ENCODE peak calls at places on chromosomes 16 and 17, in six cellular contexts. X, E, W, B, O and P are unnamed samples.
A peak's percentile ranks its signal among the peaks of the same experiment; 100 is the strongest.

GRCh38 chr17:51645056-51645455 is 384.7 kb downstream of the UTP18 start:
- DNase-seq in W (no peak), O (no peak), B (no peak), X (no peak), E (no peak), P (no peak)

GRCh38 chr16:87332150-87332549 is 15.0 kb upstream of the C16orf95 start:
- DNase-seq in E (no peak), O (no peak), W (no peak), B (no peak), X (peak; percentile 48), P (no peak)

GRCh38 chr16:81645303-81645702 is 133.8 kb upstream of the PLCG2 start:
- DNase-seq in O (no peak), B (peak; percentile 79), W (no peak), E (no peak), X (peak; percentile 90), P (no peak)

GRCh38 chr17:965311-965989 is 14.1 kb downstream of the NXN start:
- DNase-seq in B (no peak), X (no peak), E (no peak), O (no peak), W (no peak), P (no peak)

GRCh38 chr17:7475764-7476422 is 3.5 kb downstream of the ZBTB4 start:
- DNase-seq in O (no peak), X (peak; percentile 49), W (no peak), B (no peak), E (no peak), P (no peak)

GRCh38 chr17:13140750-13141149 is 122.9 kb upstream of the ELAC2 start:
- DNase-seq in W (no peak), E (no peak), B (no peak), X (no peak), O (no peak), P (no peak)

GRCh38 chr16:49348408-49349176 is 25.0 kb upstream of the C16orf78 start:
- DNase-seq in O (no peak), B (no peak), X (no peak), W (no peak), E (no peak), P (no peak)

GRCh38 chr16:79758615-79759346 is 158.2 kb upstream of the MAF start:
- DNase-seq in E (no peak), W (no peak), O (no peak), X (no peak), B (no peak), P (no peak)

GRCh38 chr16:50403491-50403890 is 34.7 kb upstream of the BRD7 start:
- DNase-seq in E (no peak), W (no peak), B (no peak), X (no peak), O (no peak), P (no peak)

GRCh38 chr16:21950782-21951521 is 2.2 kb upstream of the UQCRC2 start:
- DNase-seq in B (peak; percentile 1), W (peak; percentile 12), O (no peak), E (peak; percentile 30), X (peak; percentile 44), P (no peak)

GRCh38 chr16:27977966-27978365 is 85.5 kb downstream of the GSG1L start:
- DNase-seq in O (no peak), E (no peak), W (no peak), X (no peak), B (no peak), P (no peak)

GRCh38 chr17:41322264-41322902 is 6.9 kb upstream of the KRTAP17-1 start:
- DNase-seq in O (no peak), X (peak; percentile 79), E (peak; percentile 51), B (no peak), W (peak; percentile 57), P (no peak)

GRCh38 chr17:42784361-42784760 is 4.0 kb downstream of the WNK4 start:
- DNase-seq in O (no peak), E (no peak), W (no peak), B (no peak), X (no peak), P (no peak)

GRCh38 chr16:89023621-89024511 is 46.9 kb upstream of the CBFA2T3 start:
- DNase-seq in E (no peak), B (no peak), W (no peak), O (no peak), X (no peak), P (no peak)

GRCh38 chr16:50519001-50519400 is 29.2 kb upstream of the NKD1 start:
- DNase-seq in X (no peak), E (no peak), W (no peak), B (no peak), O (no peak), P (no peak)